ENCODE peak calls at places on chromosomes 13 and 19, in nine cellular contexts. V is breast epithelium, B is K562, A is SK-N-SH, H is GM23338, U is Panc1, F is spleen, C is transverse colon, M is GM12892. T is an unnamed sample.

GRCh38 chr19:51366999-51367564 is 894 bp upstream of the ETFB start:
- DNase-seq in H (no peak), U (no peak), V (no peak), B (no peak), C (peak), A (peak), F (peak), M (no peak), T (no peak)

GRCh38 chr19:5238700-5239099 is 101.9 kb downstream of the PTPRS start:
- DNase-seq in B (no peak), F (no peak), H (peak), U (no peak), V (no peak), M (no peak), C (no peak), A (no peak), T (no peak)

GRCh38 chr13:44932850-44933251 is 56.4 kb downstream of the NUFIP1 start:
- DNase-seq in M (no peak), V (no peak), C (no peak), H (no peak), B (no peak), A (no peak), U (no peak), F (no peak), T (no peak)

GRCh38 chr19:13689050-13689449 is 75.3 kb upstream of the MRI1 start:
- DNase-seq in M (no peak), C (no peak), V (no peak), F (no peak), A (peak), B (peak), U (no peak), H (peak), T (peak)

GRCh38 chr19:679418-680286 is 3.5 kb downstream of the FSTL3 start:
- DNase-seq in B (peak), C (peak), M (peak), A (peak), U (no peak), V (peak), F (peak), H (peak), T (no peak)

GRCh38 chr13:20405691-20406090 is 120.0 kb downstream of the CRYL1 start:
- DNase-seq in H (peak), B (no peak), A (no peak), M (no peak), F (no peak), C (no peak), V (no peak), U (no peak), T (no peak)

GRCh38 chr13:45879666-45880065 is 28.1 kb upstream of the SIAH3 start:
- DNase-seq in M (no peak), C (peak), A (no peak), B (peak), V (peak), U (no peak), H (peak), F (no peak), T (no peak)

GRCh38 chr19:5537870-5538269 is 29.9 kb downstream of the TINCR start:
- DNase-seq in M (no peak), F (no peak), V (no peak), A (no peak), H (no peak), U (no peak), B (no peak), C (no peak), T (no peak)

GRCh38 chr19:35601971-35602370 is 10.6 kb upstream of the HAUS5 start:
- DNase-seq in V (no peak), C (no peak), B (no peak), H (no peak), U (no peak), M (no peak), A (no peak), F (no peak), T (no peak)

GRCh38 chr13:113584870-113585671 is 518 bp downstream of the TFDP1 start:
- DNase-seq in H (peak), M (peak), F (peak), A (peak), C (peak), V (peak), B (peak), U (no peak), T (no peak)

GRCh38 chr13:113584205-113584869 is at the start of gene TFDP1:
- DNase-seq in M (peak), V (peak), C (peak), U (no peak), H (peak), B (peak), A (peak), F (peak), T (peak)

GRCh38 chr13:113585828-113586355 is 1.3 kb downstream of the TFDP1 start:
- DNase-seq in H (no peak), C (peak), A (no peak), F (peak), M (no peak), B (no peak), U (no peak), V (peak), T (no peak)

GRCh38 chr13:113588394-113589111 is 4.0 kb downstream of the TFDP1 start:
- DNase-seq in V (peak), C (no peak), U (no peak), A (no peak), F (peak), H (no peak), B (no peak), M (no peak), T (no peak)

GRCh38 chr13:113586661-113587479 is 2.3 kb downstream of the TFDP1 start:
- DNase-seq in B (no peak), H (no peak), C (peak), V (peak), F (peak), U (no peak), M (no peak), A (no peak), T (no peak)
- TF ChIP-seq POLR2AphosphoS5 in B (no peak), H (no peak), C (no peak), V (no peak), F (no peak), U (no peak), M (no peak), A (no peak), T (no peak)

GRCh38 chr13:75334634-75335447 is 147.1 kb downstream of the TBC1D4 start:
- DNase-seq in H (no peak), C (no peak), M (no peak), U (no peak), A (no peak), F (peak), B (no peak), V (no peak), T (no peak)
- TF ChIP-seq POLR2AphosphoS5 in H (no peak), C (no peak), M (no peak), U (no peak), A (no peak), F (no peak), B (no peak), V (no peak), T (no peak)

GRCh38 chr13:95834134-95834765 is 157.3 kb downstream of the DNAJC3 start:
- DNase-seq in A (peak), V (no peak), U (peak), H (peak), F (peak), B (peak), M (peak), C (peak), T (peak)
- TF ChIP-seq POLR2AphosphoS5 in A (no peak), V (no peak), U (no peak), H (no peak), F (no peak), B (no peak), M (no peak), C (no peak), T (no peak)

GRCh38 chr13:98155475-98156111 is 12.7 kb downstream of the FARP1 start:
- DNase-seq in F (no peak), A (no peak), U (no peak), V (no peak), M (no peak), H (no peak), C (no peak), B (no peak), T (no peak)

GRCh38 chr13:98147521-98147920 is 4.6 kb downstream of the FARP1 start:
- DNase-seq in V (no peak), A (no peak), H (no peak), F (no peak), U (no peak), M (no peak), B (no peak), C (no peak), T (no peak)

GRCh38 chr13:98156259-98156658 is 13.4 kb downstream of the FARP1 start:
- DNase-seq in B (no peak), V (no peak), M (no peak), U (no peak), H (no peak), C (no peak), A (no peak), F (no peak), T (no peak)

GRCh38 chr13:98150836-98151489 is 8.1 kb downstream of the FARP1 start:
- DNase-seq in V (no peak), M (no peak), A (no peak), B (no peak), F (no peak), H (no peak), U (no peak), C (no peak), T (no peak)
- TF ChIP-seq POLR2AphosphoS5 in V (no peak), M (no peak), A (no peak), B (no peak), F (no peak), H (no peak), U (no peak), C (no peak), T (no peak)

T was measured in SK-N-MC.